ENCODE peak calls at places on chromosomes 4 and X, in six cellular contexts. M is AG09319, P is esophagus squamous epithelium, R is suprapubic skin, N is GM13977, A is GM06990. X is an unnamed sample.

GRCh38 chr4:26048378-26048882 is 134.4 kb downstream of the SMIM20 start:
- DNase-seq in M (peak; percentile 89), P (no peak), R (no peak), N (no peak), A (no peak), X (no peak)

GRCh38 chrX:41621236-41621651 is 67.5 kb upstream of the GPR34 start:
- DNase-seq in M (no peak), P (no peak), R (no peak), N (no peak), A (no peak), X (no peak)

GRCh38 chr4:13160906-13161305 is 323.2 kb downstream of the RAB28 start:
- DNase-seq in M (no peak), P (no peak), R (no peak), N (no peak), A (no peak), X (no peak)

GRCh38 chr4:45693746-45694145 is 430.1 kb downstream of the GABRG1 start:
- DNase-seq in M (no peak), P (no peak), R (no peak), N (no peak), A (no peak), X (no peak)

GRCh38 chr4:10346023-10346422 is 111.2 kb downstream of the ZNF518B start:
- DNase-seq in M (no peak), P (no peak), R (no peak), N (no peak), A (no peak), X (no peak)

GRCh38 chr4:1244978-1245471 is 3.9 kb downstream of the CTBP1 start:
- DNase-seq in M (no peak), P (no peak), R (peak; percentile 78), N (no peak), A (peak; percentile 10), X (no peak)

GRCh38 chr4:141329174-141329569 is 108.5 kb downstream of the ZNF330 start:
- DNase-seq in M (peak; percentile 75), P (no peak), R (no peak), N (no peak), A (no peak), X (no peak)

GRCh38 chrX:137052641-137053235 is 18.9 kb upstream of the GPR101 start:
- DNase-seq in M (no peak), P (no peak), R (no peak), N (no peak), A (no peak), X (no peak)

GRCh38 chr4:10161146-10161545 is 44.5 kb upstream of the WDR1 start:
- DNase-seq in M (no peak), P (no peak), R (no peak), N (no peak), A (no peak), X (no peak)

GRCh38 chr4:6626066-6626465 is 14.4 kb upstream of the MRFAP1 start:
- DNase-seq in M (no peak), P (no peak), R (no peak), N (no peak), A (no peak), X (no peak)

GRCh38 chr4:18882468-18882867 is 860.9 kb upstream of the LCORL start:
- DNase-seq in M (no peak), P (no peak), R (no peak), N (no peak), A (no peak), X (no peak)

GRCh38 chrX:45515262-45516215 is 314.9 kb upstream of the DIPK2B start:
- DNase-seq in M (peak; percentile 87), P (no peak), R (peak; percentile 79), N (peak; percentile 25), A (no peak), X (peak; percentile 12)

GRCh38 chr4:112343330-112343729 is 46.2 kb downstream of the ALPK1 start:
- DNase-seq in M (no peak), P (no peak), R (no peak), N (no peak), A (no peak), X (no peak)

GRCh38 chr4:47054130-47054529 is 22.8 kb downstream of the GABRB1 start:
- DNase-seq in M (no peak), P (no peak), R (no peak), N (no peak), A (peak; percentile 4), X (no peak)

GRCh38 chr4:57102050-57102564 is 8.1 kb downstream of the IGFBP7 start:
- DNase-seq in M (no peak), P (no peak), R (no peak), N (no peak), A (no peak), X (no peak)

GRCh38 chr4:7581477-7581876 is 146.7 kb upstream of the PSAPL1 start:
- DNase-seq in M (no peak), P (no peak), R (no peak), N (no peak), A (no peak), X (no peak)

GRCh38 chrX:9326369-9326768 is 138.5 kb upstream of the TBL1X start:
- DNase-seq in M (no peak), P (no peak), R (no peak), N (no peak), A (no peak), X (no peak)

GRCh38 chr4:133581971-133582619 is 433.0 kb downstream of the PCDH10 start:
- DNase-seq in M (no peak), P (no peak), R (no peak), N (no peak), A (no peak), X (no peak)

GRCh38 chr4:133385161-133385954 is 236.3 kb downstream of the PCDH10 start:
- DNase-seq in M (no peak), P (no peak), R (no peak), N (no peak), A (no peak), X (no peak)

GRCh38 chr4:84596826-84597225 is 13.9 kb downstream of the CDS1 start:
- DNase-seq in M (no peak), P (no peak), R (no peak), N (no peak), A (no peak), X (no peak)

GRCh38 chrX:19638968-19639539 is 123.7 kb upstream of the MAP3K15 start:
- DNase-seq in M (no peak), P (no peak), R (no peak), N (no peak), A (no peak), X (no peak)

GRCh38 chr4:186953601-186954260 is 230.1 kb upstream of the FAT1 start:
- DNase-seq in M (no peak), P (no peak), R (no peak), N (no peak), A (no peak), X (no peak)

GRCh38 chrX:77510007-77510406 is 62.8 kb downstream of the FGF16 start:
- DNase-seq in M (no peak), P (no peak), R (no peak), N (no peak), A (no peak), X (no peak)

GRCh38 chrX:119817130-119817690 is 25.8 kb upstream of the RPL39 start:
- DNase-seq in M (no peak), P (no peak), R (no peak), N (no peak), A (no peak), X (no peak)

DNA sequence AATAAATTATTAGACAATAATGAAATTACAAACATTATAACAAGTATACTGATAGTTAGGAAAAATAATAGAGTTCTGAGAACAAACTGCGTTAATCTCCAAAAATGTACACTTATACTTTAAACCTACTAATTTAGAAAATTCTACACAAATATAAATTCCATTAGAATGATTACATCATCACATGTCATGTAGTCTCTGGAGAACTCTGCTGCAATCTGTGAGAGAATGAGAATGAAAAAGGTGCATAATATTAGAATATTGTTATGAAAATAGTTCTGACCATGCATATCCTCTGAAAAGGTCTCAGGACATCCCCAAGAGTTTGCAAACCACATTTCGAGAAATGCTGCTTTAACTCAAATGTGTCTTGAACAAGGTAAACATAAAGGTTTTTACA is 11.4 kb downstream of the GUCY1A1 start:
- DNase-seq in M (no peak), P (no peak), R (no peak), N (no peak), A (no peak), X (no peak)
- TF ChIP-seq CTCF in M (no peak), P (no peak), R (no peak), N (no peak), A (no peak), X (no peak)

DNA sequence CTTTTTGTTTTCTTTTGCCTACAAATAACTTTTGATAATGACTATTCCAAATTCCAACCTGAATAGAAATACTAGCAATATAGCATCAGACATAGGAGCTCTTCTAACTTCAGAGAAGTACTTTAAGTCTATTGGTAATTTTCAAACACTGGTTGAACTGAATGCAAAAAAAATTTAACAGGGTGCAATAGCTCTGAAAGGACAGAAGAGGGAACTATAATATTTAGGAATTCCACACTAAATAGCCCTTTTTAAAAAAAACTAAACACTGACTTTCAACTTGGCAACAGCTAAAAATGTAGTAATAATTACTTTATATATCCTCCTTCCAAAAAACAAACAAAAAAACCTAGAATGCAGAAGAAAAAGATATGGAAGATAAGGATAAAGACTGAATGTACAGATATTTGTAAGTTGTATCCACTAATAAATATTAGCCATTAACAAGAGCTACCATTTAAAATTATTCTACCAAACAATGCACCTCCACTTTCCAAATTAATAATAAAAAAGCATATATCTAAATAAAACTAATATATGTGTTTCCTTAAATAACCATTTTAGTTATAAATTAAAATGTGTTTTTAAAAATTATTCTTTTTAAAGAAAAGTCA is 81.4 kb downstream of the FBXW7 start:
- DNase-seq in M (no peak), P (no peak), R (no peak), N (peak; percentile 19), A (no peak), X (peak; percentile 17)
- TF ChIP-seq CTCF in M (peak; percentile 61), P (peak; percentile 40), R (no peak), N (peak; percentile 48), A (peak; percentile 38), X (peak; percentile 44)

GRCh38 chr4:120973207-120973606 is 50.7 kb upstream of the PRDM5 start:
- DNase-seq in M (no peak), P (no peak), R (no peak), N (no peak), A (no peak), X (no peak)

GRCh38 chr4:120977435-120977997 is 55.0 kb upstream of the PRDM5 start:
- DNase-seq in M (peak; percentile 30), P (no peak), R (no peak), N (peak; percentile 40), A (no peak), X (peak; percentile 30)
- TF ChIP-seq CTCF in M (peak; percentile 87), P (peak; percentile 30), R (peak; percentile 33), N (peak; percentile 55), A (peak; percentile 70), X (peak; percentile 35)

GRCh38 chr4:99863804-99864203 is 30.4 kb downstream of the LAMTOR3 start:
- DNase-seq in M (no peak), P (no peak), R (no peak), N (no peak), A (no peak), X (no peak)
- TF ChIP-seq CTCF in M (no peak), P (no peak), R (no peak), N (no peak), A (no peak), X (no peak)

X was measured in GM20000.